ENCODE peak calls at places on chromosome X, in four cellular contexts. G is spleen, T is A549, H is H1. W is an unnamed sample. For H3K4me1, the result is how much of the 10 kb centered on the place peaks cover.

GRCh38 chrX:121641560-121641959 is 594.1 kb downstream of the GLUD2 start:
- DNase-seq in H (no peak), G (no peak), T (no peak), W (no peak)

GRCh38 chrX:103629295-103630170 is 758 bp downstream of the TCEAL1 start:
- DNase-seq in G (peak), H (no peak), T (peak), W (peak)

GRCh38 chrX:153869473-153870287 is 16.3 kb downstream of the L1CAM start:
- DNase-seq in T (no peak), H (no peak), G (peak), W (no peak)

GRCh38 chrX:50853399-50853798 is 39.4 kb upstream of the SHROOM4 start:
- DNase-seq in T (no peak), H (no peak), G (no peak), W (no peak)

GRCh38 chrX:45771114-45771513 is 570.4 kb upstream of the DIPK2B start:
- DNase-seq in H (no peak), T (peak), G (no peak), W (no peak)

GRCh38 chrX:147735364-147735763 is 176.4 kb upstream of the FMR1 start:
- DNase-seq in G (no peak), T (no peak), H (no peak), W (no peak)

GRCh38 chrX:120499301-120500097 is 30.4 kb upstream of the LAMP2 start:
- DNase-seq in G (no peak), T (no peak), H (no peak), W (no peak)

GRCh38 chrX:13088155-13088485 is 43.7 kb upstream of the FAM9C start:
- DNase-seq in G (peak), T (no peak), H (no peak), W (no peak)

GRCh38 chrX:129704491-129704890 is 34.3 kb upstream of the XPNPEP2 start:
- DNase-seq in H (no peak), G (no peak), T (no peak), W (no peak)

GRCh38 chrX:111101580-111101979 is 5.6 kb downstream of the PAK3 start:
- DNase-seq in H (no peak), T (no peak), G (no peak), W (no peak)

GRCh38 chrX:136616987-136617685 is 30.8 kb upstream of the CD40LG start:
- DNase-seq in H (no peak), G (no peak), T (no peak), W (no peak)

GRCh38 chrX:150050387-150050786 is 112.1 kb upstream of the EOLA2 start:
- DNase-seq in H (no peak), G (no peak), T (no peak), W (no peak)

GRCh38 chrX:84221181-84221580 is 33.2 kb upstream of the RPS6KA6 start:
- DNase-seq in H (no peak), G (no peak), T (no peak), W (no peak)

GRCh38 chrX:140918398-140919043 is 83.9 kb upstream of the SPANXB1 start:
- DNase-seq in G (no peak), H (peak), T (peak), W (peak)

GRCh38 chrX:2539586-2539985 is 38.8 kb upstream of the DHRSX start:
- DNase-seq in T (no peak), H (no peak), G (no peak), W (no peak)

GRCh38 chrX:152656890-152657289 is 19.2 kb downstream of the GABRQ start:
- DNase-seq in T (no peak), G (no peak), H (no peak), W (no peak)
- H3K4me1 ChIP-seq in T (under half), G (under half), H (under half), W (under half)

GRCh38 chrX:40928076-40928475 is 157.2 kb upstream of the USP9X start:
- DNase-seq in G (no peak), H (no peak), T (no peak), W (no peak)
- TF ChIP-seq POLR2A in G (no peak), H (no peak), T (no peak), W (no peak)

DNA sequence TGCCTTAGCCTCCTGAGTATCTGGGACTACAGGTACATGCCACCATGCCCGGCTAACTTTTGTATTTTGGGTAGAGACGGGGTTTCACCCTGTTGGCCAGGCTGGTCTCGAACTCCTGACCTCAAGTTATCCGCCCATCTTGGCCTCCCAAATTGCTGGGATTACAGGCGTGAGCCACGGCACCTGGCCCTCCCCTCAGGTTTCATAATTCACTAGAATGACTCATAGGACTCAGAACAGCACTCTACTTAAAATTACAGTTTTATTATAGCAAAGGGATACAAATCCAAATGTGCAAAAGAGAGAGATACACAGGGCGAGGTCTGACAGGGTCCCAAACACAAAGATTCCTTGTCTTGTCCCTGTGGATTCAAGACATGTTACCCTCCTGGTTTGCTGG is 5.0 kb downstream of the YIPF6 start:
- DNase-seq in H (no peak), T (no peak), G (no peak), W (no peak)
- H3K4me1 ChIP-seq in H (under half), T (under half), G (under half), W (under half)

GRCh38 chrX:41350976-41351569 is 17.1 kb downstream of the DDX3X start:
- DNase-seq in T (no peak), H (no peak), G (no peak), W (no peak)
- TF ChIP-seq POLR2A in T (no peak), H (peak), G (no peak), W (no peak)